ENCODE peak calls at places on chromosomes 2 and 18, in five cellular contexts. F is left ventricle myocardium inferior, H is mammary epithelial cell, B is tibial nerve, Q is kidney. U is an unnamed sample. For H3K4me1, the result is how much of the 10 kb centered on the place peaks cover.

GRCh38 chr18:12049983-12050811 is 43.4 kb upstream of the ANKRD62 start:
- DNase-seq in B (no peak), Q (peak), F (no peak), H (no peak), U (no peak)

GRCh38 chr18:11258014-11258413 is 108.6 kb upstream of the PIEZO2 start:
- DNase-seq in F (no peak), B (no peak), Q (no peak), H (no peak), U (no peak)

GRCh38 chr2:227374158-227374557 is 4.9 kb downstream of the TM4SF20 start:
- DNase-seq in Q (no peak), H (peak), B (no peak), F (no peak), U (peak)

GRCh38 chr2:46836295-46837111 is 79.1 kb downstream of the MCFD2 start:
- DNase-seq in Q (no peak), F (no peak), B (no peak), H (peak), U (no peak)

GRCh38 chr2:153145470-153145869 is 333.1 kb downstream of the RPRM start:
- DNase-seq in Q (no peak), H (no peak), B (no peak), F (no peak), U (no peak)

GRCh38 chr2:235358981-235359471 is 134.8 kb upstream of the AGAP1 start:
- DNase-seq in H (peak), Q (no peak), B (no peak), F (no peak), U (no peak)

GRCh38 chr2:118967124-118967880 is 25.3 kb downstream of the MARCO start:
- DNase-seq in Q (no peak), B (no peak), H (no peak), F (no peak), U (no peak)

GRCh38 chr18:63099848-63100625 is 219.5 kb downstream of the BCL2 start:
- DNase-seq in H (no peak), F (peak), B (no peak), Q (no peak), U (no peak)

GRCh38 chr2:233690444-233690843 is 2.2 kb upstream of the UGT1A6 start:
- DNase-seq in H (peak), Q (no peak), B (no peak), F (no peak), U (no peak)

GRCh38 chr2:205358351-205358815 is 323.9 kb upstream of the NRP2 start:
- DNase-seq in B (no peak), H (peak), F (no peak), Q (no peak), U (peak)

GRCh38 chr2:76281176-76281841 is 570.6 kb upstream of the GCFC2 start:
- DNase-seq in B (no peak), F (no peak), H (no peak), Q (no peak), U (no peak)

GRCh38 chr2:13546131-13546530 is 829.4 kb downstream of the TRIB2 start:
- DNase-seq in F (no peak), B (no peak), Q (no peak), H (no peak), U (no peak)

GRCh38 chr2:1635826-1636225 is 108.5 kb downstream of the PXDN start:
- DNase-seq in H (no peak), B (no peak), F (no peak), Q (no peak), U (no peak)

GRCh38 chr2:180385601-180386201 is 378.6 kb upstream of the CWC22 start:
- DNase-seq in F (no peak), H (peak), Q (no peak), B (no peak), U (no peak)

GRCh38 chr2:235413084-235413483 is 80.8 kb upstream of the AGAP1 start:
- DNase-seq in B (no peak), Q (no peak), H (no peak), F (no peak), U (no peak)

GRCh38 chr18:13452851-13453524 is 234.4 kb downstream of the LDLRAD4 start:
- DNase-seq in F (no peak), B (no peak), H (no peak), Q (no peak), U (no peak)

GRCh38 chr2:168432565-168433186 is 23.4 kb upstream of the CERS6 start:
- DNase-seq in B (no peak), Q (no peak), H (no peak), F (no peak), U (peak)

GRCh38 chr2:24448811-24449210 is 42.2 kb upstream of the NCOA1 start:
- DNase-seq in F (no peak), Q (no peak), B (no peak), H (no peak), U (no peak)

GRCh38 chr18:79684283-79684631 is 4.7 kb downstream of the CTDP1 start:
- DNase-seq in H (no peak), F (no peak), Q (no peak), B (no peak), U (no peak)

GRCh38 chr2:46297546-46298271 is 502 bp downstream of the EPAS1 start:
- DNase-seq in H (peak), Q (peak), B (no peak), F (peak), U (no peak)

DNA sequence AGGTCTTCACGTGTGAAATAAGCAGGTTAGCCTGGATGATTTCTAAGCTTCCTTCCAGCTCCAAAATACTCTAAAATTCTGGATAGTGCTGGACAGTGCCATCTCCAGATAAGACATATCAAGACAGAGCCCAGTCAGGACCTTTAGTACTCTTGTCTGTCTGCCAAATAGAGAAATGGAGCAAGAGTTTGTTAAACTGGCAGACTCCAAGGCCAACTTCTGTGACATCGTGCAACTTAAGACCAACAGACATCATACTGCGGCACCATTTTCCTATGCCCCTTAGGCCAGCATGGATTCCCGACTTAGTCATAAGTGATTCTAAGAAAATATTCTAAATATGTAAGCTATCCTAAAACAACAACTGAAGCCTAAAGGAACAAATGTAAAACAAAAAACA is 118.6 kb downstream of the RBMS1 start:
- DNase-seq in Q (no peak), F (no peak), B (no peak), H (no peak), U (no peak)
- H3K4me1 ChIP-seq in Q (under half), F (half or more), B (under half), H (under half), U (under half)

GRCh38 chr2:88606371-88607030 is 20.8 kb downstream of the EIF2AK3 start:
- DNase-seq in Q (no peak), B (no peak), F (no peak), H (no peak), U (no peak)
- H3K4me3 ChIP-seq in Q (no peak), B (no peak), F (no peak), H (no peak), U (no peak)

GRCh38 chr2:217846321-217846743 is 156.5 kb downstream of the TNS1 start:
- DNase-seq in H (peak), Q (peak), F (peak), B (no peak), U (no peak)

GRCh38 chr2:217848351-217848957 is 154.3 kb downstream of the TNS1 start:
- DNase-seq in F (no peak), Q (peak), B (no peak), H (no peak), U (no peak)

GRCh38 chr2:217847552-217848350 is 155.0 kb downstream of the TNS1 start:
- DNase-seq in F (no peak), B (no peak), H (no peak), Q (peak), U (no peak)

GRCh38 chr2:217845251-217845650 is 157.5 kb downstream of the TNS1 start:
- DNase-seq in B (no peak), F (no peak), H (no peak), Q (no peak), U (no peak)

DNA sequence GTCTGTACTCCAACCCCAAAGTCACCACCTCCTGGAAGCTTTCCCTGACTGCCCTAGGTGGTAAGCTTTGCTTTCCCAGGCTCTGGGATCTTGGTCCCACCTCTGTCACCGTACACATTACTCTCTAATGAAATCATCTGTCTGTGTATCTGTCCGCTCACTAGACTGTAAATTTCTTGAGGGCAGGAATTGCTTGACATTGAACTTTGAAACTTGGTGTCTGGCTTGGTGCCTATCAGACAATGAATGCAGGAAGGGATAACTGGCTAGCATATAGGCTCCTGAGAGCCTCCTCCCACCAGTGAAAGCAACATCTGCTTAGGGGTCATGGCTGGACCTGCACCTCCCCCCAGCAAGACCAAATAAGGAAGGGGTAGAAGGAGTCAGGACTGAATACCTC is 155.7 kb downstream of the TNS1 start:
- DNase-seq in F (no peak), B (no peak), Q (no peak), H (no peak), U (no peak)
- H3K4me1 ChIP-seq in F (half or more), B (under half), Q (under half), H (under half), U (under half)

GRCh38 chr18:45777393-45777792 is 48.1 kb upstream of the SIGLEC15 start:
- DNase-seq in F (no peak), H (peak), Q (no peak), B (no peak), U (no peak)

GRCh38 chr18:45775241-45775676 is 50.2 kb upstream of the SIGLEC15 start:
- DNase-seq in F (peak), Q (peak), B (peak), H (no peak), U (no peak)

GRCh38 chr18:45774065-45774521 is 50.1 kb downstream of the SLC14A1 start:
- DNase-seq in H (peak), Q (no peak), B (no peak), F (no peak), U (no peak)

GRCh38 chr18:45772081-45772480 is 48.1 kb downstream of the SLC14A1 start:
- DNase-seq in H (no peak), B (no peak), Q (no peak), F (no peak), U (no peak)

GRCh38 chr18:45775726-45776125 is 49.7 kb upstream of the SIGLEC15 start:
- DNase-seq in B (no peak), H (no peak), Q (no peak), F (no peak), U (no peak)
- H3K4me3 ChIP-seq in B (peak), H (no peak), Q (peak), F (peak), U (no peak)

GRCh38 chr2:120226296-120226695 is 3.1 kb upstream of the TMEM185B start:
- DNase-seq in H (no peak), B (no peak), Q (peak), F (no peak), U (no peak)
- H3K4me1 ChIP-seq in H (under half), B (under half), Q (under half), F (under half), U (under half)

DNA sequence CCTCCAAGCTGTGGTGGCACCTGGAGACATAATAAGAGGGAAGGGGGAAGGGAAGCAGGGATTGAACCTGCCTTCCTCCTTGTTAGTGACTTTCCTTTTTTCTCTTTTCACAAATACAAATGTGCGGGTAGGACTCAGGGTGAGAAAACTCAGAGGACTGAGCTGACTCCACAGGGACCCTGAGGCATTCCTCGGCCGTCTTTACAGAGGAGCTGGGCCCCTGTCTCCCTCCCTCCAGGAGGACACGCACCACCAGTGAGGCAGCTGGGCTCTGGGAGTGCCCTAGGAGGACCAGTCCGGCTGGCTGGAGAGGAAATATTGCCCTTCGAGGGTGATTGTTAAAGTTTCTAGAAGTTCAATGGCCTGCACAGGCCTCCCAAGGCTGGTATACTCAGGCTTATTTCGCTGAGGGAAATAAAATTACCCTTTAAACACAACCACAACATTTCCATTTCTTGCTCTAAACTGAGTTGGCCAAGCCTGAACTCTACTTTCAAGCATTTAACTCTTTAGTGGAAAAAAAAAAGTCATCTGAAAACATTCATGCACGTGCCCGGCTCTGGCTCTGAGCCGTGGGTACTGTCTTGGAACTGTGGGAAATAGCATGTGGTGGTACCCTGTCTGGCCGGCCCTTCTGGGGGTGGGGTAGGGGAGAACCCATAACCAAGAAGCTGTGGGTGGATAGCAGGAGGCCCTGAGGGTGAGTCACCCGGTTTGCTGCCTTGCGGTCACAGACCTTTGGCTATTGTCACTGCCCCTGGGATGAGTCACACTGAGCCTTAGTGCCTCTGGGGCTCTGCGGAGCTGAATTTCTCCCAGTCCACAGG is 116.0 kb downstream of the COPS8 start:
- DNase-seq in H (no peak), Q (peak), B (no peak), F (no peak), U (no peak)
- H3K4me3 ChIP-seq in H (no peak), Q (no peak), B (no peak), F (no peak), U (no peak)

DNA sequence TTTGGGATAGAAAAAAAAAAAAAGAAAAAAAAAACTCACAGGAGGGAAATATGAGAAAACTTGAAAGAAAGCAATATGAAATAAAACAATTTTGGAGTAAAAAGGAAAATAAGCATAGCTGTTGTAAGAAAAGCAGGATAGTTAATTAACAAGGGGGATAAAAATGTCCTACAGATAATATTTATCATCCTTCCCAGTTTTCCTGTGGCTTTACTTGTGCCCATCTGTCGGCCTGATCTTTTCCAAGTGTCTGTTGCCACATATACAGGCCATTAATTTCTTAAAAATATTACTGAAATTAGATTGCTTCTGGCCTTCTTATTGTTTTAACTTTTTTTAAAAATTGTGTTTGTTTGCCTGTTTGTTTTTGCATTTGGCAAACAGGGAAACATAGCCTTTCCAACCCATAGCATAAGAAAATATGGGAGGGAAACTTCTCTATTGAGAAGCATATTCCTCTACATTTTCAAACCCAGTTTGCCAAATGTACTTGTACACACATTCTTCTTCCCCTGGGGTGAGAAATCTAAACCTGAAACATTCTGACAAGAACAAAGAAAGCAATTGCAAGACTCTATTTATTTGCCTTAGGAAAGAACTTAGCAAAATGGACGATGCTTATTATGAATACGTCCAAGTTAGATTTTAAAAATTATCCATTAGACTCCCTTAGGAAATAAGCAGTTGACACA is 272.3 kb downstream of the CDH20 start:
- DNase-seq in H (no peak), B (no peak), Q (no peak), F (no peak), U (no peak)
- H3K4me1 ChIP-seq in H (under half), B (under half), Q (under half), F (under half), U (under half)

GRCh38 chr18:74914648-74915047 is 294.3 kb downstream of the PTGR3 start:
- DNase-seq in Q (no peak), F (no peak), B (no peak), H (no peak), U (no peak)

GRCh38 chr18:74914052-74914591 is 294.8 kb downstream of the PTGR3 start:
- DNase-seq in B (no peak), H (no peak), F (no peak), Q (no peak), U (no peak)

GRCh38 chr18:74921057-74921820 is 287.7 kb downstream of the PTGR3 start:
- DNase-seq in B (no peak), Q (no peak), H (no peak), F (no peak), U (peak)

GRCh38 chr18:74918276-74918675 is 290.7 kb downstream of the PTGR3 start:
- DNase-seq in B (no peak), F (no peak), H (no peak), Q (no peak), U (no peak)

DNA sequence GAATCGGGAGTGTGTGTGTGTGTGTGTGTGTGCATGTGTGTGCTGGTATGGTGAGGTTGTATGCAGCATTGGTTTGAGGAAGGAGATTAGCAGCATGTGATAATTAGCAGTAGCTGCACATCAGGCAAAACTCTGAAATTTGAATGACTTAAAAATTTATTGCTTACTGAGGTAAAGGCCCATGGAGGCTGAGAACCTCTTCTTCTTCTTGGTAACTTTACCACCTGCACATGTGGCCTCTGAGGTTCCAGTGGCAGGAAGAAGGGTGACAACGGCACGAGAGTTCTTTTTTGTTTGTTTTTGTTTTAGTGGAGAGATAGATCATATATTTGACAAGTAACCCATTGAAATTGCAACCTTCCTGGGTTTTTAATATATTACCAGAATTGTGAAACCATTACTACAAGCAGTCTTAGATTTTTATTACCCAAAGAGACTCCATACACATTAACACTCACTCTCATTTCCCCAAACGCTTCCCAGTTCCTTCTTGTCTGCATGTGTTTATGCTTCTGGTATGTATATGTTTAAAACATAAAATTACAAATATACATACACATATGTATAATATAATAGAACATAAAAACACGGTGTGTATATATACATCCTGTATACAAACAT is 292.1 kb downstream of the PTGR3 start:
- DNase-seq in F (no peak), H (no peak), B (no peak), Q (no peak), U (no peak)
- H3K4me3 ChIP-seq in F (no peak), H (no peak), B (no peak), Q (no peak), U (no peak)